ENCODE peak calls at places on chromosome X, in four cellular contexts. One of them, this sample, is unnamed.

GRCh38 chrX:22278375-22278774 is 5.7 kb downstream of the CBLL2 start:
- DNase-seq in substantia nigra: no peak
- DNase-seq in left ventricle myocardium inferior: no peak
- DNase-seq in Peyer's patch: no peak
- DNase-seq in this sample: no peak

GRCh38 chrX:14694631-14695030 is 165.3 kb downstream of the GLRA2 start:
- DNase-seq in substantia nigra: no peak
- DNase-seq in left ventricle myocardium inferior: no peak
- DNase-seq in Peyer's patch: no peak
- DNase-seq in this sample: no peak

GRCh38 chrX:24245201-24245600 is 68.7 kb downstream of the SUPT20HL2 start:
- DNase-seq in substantia nigra: no peak
- DNase-seq in left ventricle myocardium inferior: no peak
- DNase-seq in Peyer's patch: no peak
- DNase-seq in this sample: no peak

GRCh38 chrX:5915783-5916182 is 312.9 kb downstream of the NLGN4X start:
- DNase-seq in substantia nigra: no peak
- DNase-seq in left ventricle myocardium inferior: no peak
- DNase-seq in Peyer's patch: no peak
- DNase-seq in this sample: no peak

GRCh38 chrX:53280703-53281320 is 572 bp downstream of the IQSEC2 start:
- DNase-seq in substantia nigra: no peak
- DNase-seq in left ventricle myocardium inferior: peak
- DNase-seq in Peyer's patch: peak
- DNase-seq in this sample: no peak

GRCh38 chrX:24647257-24648058 is at the start of gene PCYT1B:
- DNase-seq in substantia nigra: peak
- DNase-seq in left ventricle myocardium inferior: peak
- DNase-seq in Peyer's patch: peak
- DNase-seq in this sample: no peak

GRCh38 chrX:125205918-125206665 is 113.6 kb upstream of the TEX13C start:
- DNase-seq in substantia nigra: no peak
- DNase-seq in left ventricle myocardium inferior: peak
- DNase-seq in Peyer's patch: no peak
- DNase-seq in this sample: no peak

GRCh38 chrX:15404712-15405111 is 20.5 kb upstream of the VEGFD start:
- DNase-seq in substantia nigra: no peak
- DNase-seq in left ventricle myocardium inferior: peak
- DNase-seq in Peyer's patch: no peak
- DNase-seq in this sample: no peak

GRCh38 chrX:44342866-44343265 is 606 bp downstream of the EFHC2 start:
- DNase-seq in substantia nigra: no peak
- DNase-seq in left ventricle myocardium inferior: no peak
- DNase-seq in Peyer's patch: no peak
- DNase-seq in this sample: no peak

GRCh38 chrX:82412851-82413250 is 1095.2 kb upstream of the POU3F4 start:
- DNase-seq in substantia nigra: no peak
- DNase-seq in left ventricle myocardium inferior: no peak
- DNase-seq in Peyer's patch: no peak
- DNase-seq in this sample: no peak

DNA sequence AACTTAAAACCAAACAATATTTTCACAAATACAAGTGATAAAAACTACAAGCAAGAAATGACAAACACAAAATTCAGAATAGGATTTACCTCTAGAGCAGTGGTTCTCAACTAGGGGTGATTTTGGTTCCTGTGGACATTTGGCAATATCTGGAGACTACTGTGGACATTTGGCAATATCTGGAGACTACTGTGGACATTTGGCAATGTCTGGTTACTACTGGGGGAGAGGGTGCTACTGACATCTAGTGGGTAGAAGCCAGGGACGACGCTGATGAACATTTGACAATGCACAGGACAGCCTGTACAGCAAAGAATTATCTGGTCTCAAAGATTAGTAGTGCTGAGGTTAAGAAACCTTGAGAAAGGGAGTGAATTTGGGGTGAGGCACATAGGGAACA is 169.8 kb downstream of the CLCN4 start:
- DNase-seq in substantia nigra: no peak
- DNase-seq in left ventricle myocardium inferior: no peak
- DNase-seq in Peyer's patch: no peak
- DNase-seq in this sample: peak
- H3K27ac ChIP-seq in substantia nigra: no peak
- H3K27ac ChIP-seq in left ventricle myocardium inferior: no peak
- H3K27ac ChIP-seq in Peyer's patch: no peak
- H3K27ac ChIP-seq in this sample: no peak

GRCh38 chrX:119852410-119853353 is at the start of gene UPF3B:
- DNase-seq in substantia nigra: peak
- DNase-seq in left ventricle myocardium inferior: peak
- DNase-seq in Peyer's patch: peak
- DNase-seq in this sample: peak

DNA sequence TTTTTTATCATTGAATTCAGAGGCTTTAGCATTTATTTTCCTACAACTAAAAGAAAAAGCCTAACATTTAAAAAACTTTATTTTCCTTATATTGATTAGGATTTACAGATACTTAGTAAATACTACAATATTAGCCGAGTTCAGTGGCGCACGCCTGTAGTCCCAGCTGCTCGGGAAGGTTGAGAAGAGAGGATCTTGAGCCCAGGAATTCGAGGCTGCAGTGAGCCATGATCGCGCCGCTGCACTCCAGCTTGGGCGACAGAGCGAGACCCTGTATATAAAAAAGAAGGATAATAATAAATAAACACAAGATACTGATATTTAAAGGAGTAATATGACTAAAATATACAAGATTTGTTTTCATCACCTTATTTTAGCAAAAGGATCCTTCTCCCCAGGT is 686 bp upstream of the UPF3B start:
- DNase-seq in substantia nigra: no peak
- DNase-seq in left ventricle myocardium inferior: no peak
- DNase-seq in Peyer's patch: no peak
- DNase-seq in this sample: no peak
- H3K27ac ChIP-seq in substantia nigra: peak
- H3K27ac ChIP-seq in left ventricle myocardium inferior: peak
- H3K27ac ChIP-seq in Peyer's patch: peak
- H3K27ac ChIP-seq in this sample: no peak

GRCh38 chrX:49249071-49249470 is 13.8 kb downstream of the CCDC22 start:
- DNase-seq in substantia nigra: no peak
- DNase-seq in left ventricle myocardium inferior: no peak
- DNase-seq in Peyer's patch: no peak
- DNase-seq in this sample: no peak
- H3K27ac ChIP-seq in substantia nigra: no peak
- H3K27ac ChIP-seq in left ventricle myocardium inferior: no peak
- H3K27ac ChIP-seq in Peyer's patch: no peak
- H3K27ac ChIP-seq in this sample: no peak

GRCh38 chrX:103148075-103148474 is 55.1 kb upstream of the NXF3 start:
- DNase-seq in substantia nigra: no peak
- DNase-seq in left ventricle myocardium inferior: no peak
- DNase-seq in Peyer's patch: no peak
- DNase-seq in this sample: no peak
- H3K27ac ChIP-seq in substantia nigra: no peak
- H3K27ac ChIP-seq in left ventricle myocardium inferior: no peak
- H3K27ac ChIP-seq in Peyer's patch: no peak
- H3K27ac ChIP-seq in this sample: no peak

GRCh38 chrX:72271812-72272211 is 5.2 kb downstream of the RPS4X start:
- DNase-seq in substantia nigra: no peak
- DNase-seq in left ventricle myocardium inferior: no peak
- DNase-seq in Peyer's patch: no peak
- DNase-seq in this sample: no peak
- H3K27ac ChIP-seq in substantia nigra: no peak
- H3K27ac ChIP-seq in left ventricle myocardium inferior: no peak
- H3K27ac ChIP-seq in Peyer's patch: no peak
- H3K27ac ChIP-seq in this sample: no peak

GRCh38 chrX:17844236-17844635 is 16.9 kb downstream of the RAI2 start:
- DNase-seq in substantia nigra: no peak
- DNase-seq in left ventricle myocardium inferior: no peak
- DNase-seq in Peyer's patch: no peak
- DNase-seq in this sample: no peak

GRCh38 chrX:17851854-17852253 is 9.2 kb downstream of the RAI2 start:
- DNase-seq in substantia nigra: no peak
- DNase-seq in left ventricle myocardium inferior: no peak
- DNase-seq in Peyer's patch: no peak
- DNase-seq in this sample: no peak

GRCh38 chrX:17846045-17846444 is 15.1 kb downstream of the RAI2 start:
- DNase-seq in substantia nigra: no peak
- DNase-seq in left ventricle myocardium inferior: no peak
- DNase-seq in Peyer's patch: no peak
- DNase-seq in this sample: no peak

GRCh38 chrX:17854069-17854468 is 7.0 kb downstream of the RAI2 start:
- DNase-seq in substantia nigra: no peak
- DNase-seq in left ventricle myocardium inferior: no peak
- DNase-seq in Peyer's patch: no peak
- DNase-seq in this sample: no peak

GRCh38 chrX:17848545-17849265 is 12.4 kb downstream of the RAI2 start:
- DNase-seq in substantia nigra: no peak
- DNase-seq in left ventricle myocardium inferior: no peak
- DNase-seq in Peyer's patch: no peak
- DNase-seq in this sample: no peak
- H3K27ac ChIP-seq in substantia nigra: no peak
- H3K27ac ChIP-seq in left ventricle myocardium inferior: peak
- H3K27ac ChIP-seq in Peyer's patch: no peak
- H3K27ac ChIP-seq in this sample: no peak

This sample was measured in OCI-LY7.